ENCODE peak calls at places on chromosome 14, in eight cellular contexts. One of them, this sample, is unnamed.

GRCh38 chr14:96582641-96582980 is 80.4 kb downstream of the PAPOLA start:
- DNase-seq in foreskin keratinocyte: no peak
- DNase-seq in T-helper 2 cell: no peak
- DNase-seq in Jurkat, Clone E6-1: no peak
- DNase-seq in iPS-NIHi11: no peak
- DNase-seq in NCI-H524 treated with DMSO at 0.1 percent for 48 hours: no peak
- DNase-seq in A549: no peak
- DNase-seq in HAP-1: no peak
- DNase-seq in this sample: no peak

GRCh38 chr14:26282578-26282977 is 315.3 kb downstream of the NOVA1 start:
- DNase-seq in foreskin keratinocyte: peak; percentile 87
- DNase-seq in T-helper 2 cell: no peak
- DNase-seq in Jurkat, Clone E6-1: no peak
- DNase-seq in iPS-NIHi11: no peak
- DNase-seq in NCI-H524 treated with DMSO at 0.1 percent for 48 hours: no peak
- DNase-seq in A549: no peak
- DNase-seq in HAP-1: no peak
- DNase-seq in this sample: no peak

GRCh38 chr14:102491366-102491765 is 18.2 kb downstream of the ANKRD9 start:
- DNase-seq in foreskin keratinocyte: peak; percentile 63
- DNase-seq in T-helper 2 cell: no peak
- DNase-seq in Jurkat, Clone E6-1: no peak
- DNase-seq in iPS-NIHi11: no peak
- DNase-seq in NCI-H524 treated with DMSO at 0.1 percent for 48 hours: no peak
- DNase-seq in A549: no peak
- DNase-seq in HAP-1: no peak
- DNase-seq in this sample: no peak

GRCh38 chr14:38207830-38208815 is at the start of gene SSTR1:
- DNase-seq in foreskin keratinocyte: no peak
- DNase-seq in T-helper 2 cell: no peak
- DNase-seq in Jurkat, Clone E6-1: no peak
- DNase-seq in iPS-NIHi11: peak; percentile 15
- DNase-seq in NCI-H524 treated with DMSO at 0.1 percent for 48 hours: no peak
- DNase-seq in A549: no peak
- DNase-seq in HAP-1: no peak
- DNase-seq in this sample: no peak

GRCh38 chr14:64337901-64338615 is 43.9 kb upstream of the ESR2 start:
- DNase-seq in foreskin keratinocyte: peak; percentile 65
- DNase-seq in T-helper 2 cell: no peak
- DNase-seq in Jurkat, Clone E6-1: no peak
- DNase-seq in iPS-NIHi11: peak; percentile 51
- DNase-seq in NCI-H524 treated with DMSO at 0.1 percent for 48 hours: peak; percentile 90
- DNase-seq in A549: peak; percentile 49
- DNase-seq in HAP-1: peak; percentile 69
- DNase-seq in this sample: no peak

GRCh38 chr14:26729851-26730250 is 132.0 kb upstream of the NOVA1 start:
- DNase-seq in foreskin keratinocyte: no peak
- DNase-seq in T-helper 2 cell: no peak
- DNase-seq in Jurkat, Clone E6-1: no peak
- DNase-seq in iPS-NIHi11: no peak
- DNase-seq in NCI-H524 treated with DMSO at 0.1 percent for 48 hours: no peak
- DNase-seq in A549: no peak
- DNase-seq in HAP-1: no peak
- DNase-seq in this sample: no peak

GRCh38 chr14:24095196-24096068 is 1.3 kb downstream of the PCK2 start:
- DNase-seq in foreskin keratinocyte: no peak
- DNase-seq in T-helper 2 cell: no peak
- DNase-seq in Jurkat, Clone E6-1: no peak
- DNase-seq in iPS-NIHi11: peak; percentile 61
- DNase-seq in NCI-H524 treated with DMSO at 0.1 percent for 48 hours: no peak
- DNase-seq in A549: no peak
- DNase-seq in HAP-1: peak; percentile 48
- DNase-seq in this sample: no peak

GRCh38 chr14:31207287-31207745 is 277 bp downstream of the HECTD1 start:
- DNase-seq in foreskin keratinocyte: peak; percentile 79
- DNase-seq in T-helper 2 cell: no peak
- DNase-seq in Jurkat, Clone E6-1: no peak
- DNase-seq in iPS-NIHi11: peak; percentile 97
- DNase-seq in NCI-H524 treated with DMSO at 0.1 percent for 48 hours: no peak
- DNase-seq in A549: no peak
- DNase-seq in HAP-1: no peak
- DNase-seq in this sample: no peak

GRCh38 chr14:81656811-81657210 is 123.2 kb upstream of the SEL1L start:
- DNase-seq in foreskin keratinocyte: no peak
- DNase-seq in T-helper 2 cell: no peak
- DNase-seq in Jurkat, Clone E6-1: no peak
- DNase-seq in iPS-NIHi11: no peak
- DNase-seq in NCI-H524 treated with DMSO at 0.1 percent for 48 hours: no peak
- DNase-seq in A549: no peak
- DNase-seq in HAP-1: peak; percentile 61
- DNase-seq in this sample: no peak

GRCh38 chr14:51501746-51502145 is 150.0 kb upstream of the FRMD6 start:
- DNase-seq in foreskin keratinocyte: no peak
- DNase-seq in T-helper 2 cell: no peak
- DNase-seq in Jurkat, Clone E6-1: no peak
- DNase-seq in iPS-NIHi11: no peak
- DNase-seq in NCI-H524 treated with DMSO at 0.1 percent for 48 hours: no peak
- DNase-seq in A549: no peak
- DNase-seq in HAP-1: no peak
- DNase-seq in this sample: no peak

GRCh38 chr14:23446291-23446851 is 10.9 kb upstream of the MYH7 start:
- DNase-seq in foreskin keratinocyte: no peak
- DNase-seq in T-helper 2 cell: no peak
- DNase-seq in Jurkat, Clone E6-1: no peak
- DNase-seq in iPS-NIHi11: no peak
- DNase-seq in NCI-H524 treated with DMSO at 0.1 percent for 48 hours: no peak
- DNase-seq in A549: no peak
- DNase-seq in HAP-1: no peak
- DNase-seq in this sample: no peak

GRCh38 chr14:69715725-69716482 is 51.0 kb upstream of the SRSF5 start:
- DNase-seq in foreskin keratinocyte: peak; percentile 95
- DNase-seq in T-helper 2 cell: no peak
- DNase-seq in Jurkat, Clone E6-1: no peak
- DNase-seq in iPS-NIHi11: no peak
- DNase-seq in NCI-H524 treated with DMSO at 0.1 percent for 48 hours: peak; percentile 20
- DNase-seq in A549: no peak
- DNase-seq in HAP-1: no peak
- DNase-seq in this sample: no peak

GRCh38 chr14:54220122-54220691 is 176.6 kb upstream of the CDKN3 start:
- DNase-seq in foreskin keratinocyte: no peak
- DNase-seq in T-helper 2 cell: no peak
- DNase-seq in Jurkat, Clone E6-1: no peak
- DNase-seq in iPS-NIHi11: peak; percentile 37
- DNase-seq in NCI-H524 treated with DMSO at 0.1 percent for 48 hours: peak; percentile 50
- DNase-seq in A549: no peak
- DNase-seq in HAP-1: no peak
- DNase-seq in this sample: no peak

GRCh38 chr14:98906123-98906995 is 365.6 kb downstream of the BCL11B start:
- DNase-seq in foreskin keratinocyte: peak; percentile 91
- DNase-seq in T-helper 2 cell: no peak
- DNase-seq in Jurkat, Clone E6-1: no peak
- DNase-seq in iPS-NIHi11: peak; percentile 41
- DNase-seq in NCI-H524 treated with DMSO at 0.1 percent for 48 hours: no peak
- DNase-seq in A549: peak; percentile 71
- DNase-seq in HAP-1: peak; percentile 82
- DNase-seq in this sample: no peak

GRCh38 chr14:75554482-75554881 is 23.9 kb upstream of the FLVCR2 start:
- DNase-seq in foreskin keratinocyte: peak; percentile 94
- DNase-seq in T-helper 2 cell: no peak
- DNase-seq in Jurkat, Clone E6-1: no peak
- DNase-seq in iPS-NIHi11: no peak
- DNase-seq in NCI-H524 treated with DMSO at 0.1 percent for 48 hours: no peak
- DNase-seq in A549: no peak
- DNase-seq in HAP-1: no peak
- DNase-seq in this sample: no peak

GRCh38 chr14:90675399-90675798 is 140.8 kb downstream of the TTC7B start:
- DNase-seq in foreskin keratinocyte: no peak
- DNase-seq in T-helper 2 cell: no peak
- DNase-seq in Jurkat, Clone E6-1: no peak
- DNase-seq in iPS-NIHi11: no peak
- DNase-seq in NCI-H524 treated with DMSO at 0.1 percent for 48 hours: peak; percentile 59
- DNase-seq in A549: no peak
- DNase-seq in HAP-1: no peak
- DNase-seq in this sample: no peak

GRCh38 chr14:36226164-36226563 is 49.6 kb upstream of the PTCSC3 start:
- DNase-seq in foreskin keratinocyte: no peak
- DNase-seq in T-helper 2 cell: no peak
- DNase-seq in Jurkat, Clone E6-1: no peak
- DNase-seq in iPS-NIHi11: no peak
- DNase-seq in NCI-H524 treated with DMSO at 0.1 percent for 48 hours: no peak
- DNase-seq in A549: no peak
- DNase-seq in HAP-1: no peak
- DNase-seq in this sample: no peak

GRCh38 chr14:97036096-97036852 is 239.1 kb downstream of the VRK1 start:
- DNase-seq in foreskin keratinocyte: no peak
- DNase-seq in T-helper 2 cell: no peak
- DNase-seq in Jurkat, Clone E6-1: no peak
- DNase-seq in iPS-NIHi11: peak; percentile 29
- DNase-seq in NCI-H524 treated with DMSO at 0.1 percent for 48 hours: no peak
- DNase-seq in A549: no peak
- DNase-seq in HAP-1: no peak
- DNase-seq in this sample: no peak

This sample was measured in T-helper 17 cell.